ENCODE peak calls at places on chromosome 19, in six cellular contexts. One of them, this sample, is unnamed.
A peak's percentile ranks its signal among the peaks of the same experiment; 100 is the strongest.

GRCh38 chr19:19259741-19260140 is 13.4 kb downstream of the TM6SF2 start:
- DNase-seq in stimulated activated CD4-positive, alpha-beta T cell treated with anti-CD3 and anti-CD28 coated beads, Interleukin-2, amount 100 ng/mL, for 48 hours: no peak
- DNase-seq in neural progenitor cell: peak; percentile 56
- DNase-seq in AG20443: no peak
- DNase-seq in suprapubic skin: no peak
- DNase-seq in activated T-cell treated with anti-CD3 and anti-CD28 coated beads for 1 hour: no peak
- DNase-seq in this sample: no peak

GRCh38 chr19:55700813-55701212 is 25.8 kb downstream of the EPN1 start:
- DNase-seq in suprapubic skin: no peak
- DNase-seq in activated T-cell treated with anti-CD3 and anti-CD28 coated beads for 1 hour: no peak
- DNase-seq in stimulated activated CD4-positive, alpha-beta T cell treated with anti-CD3 and anti-CD28 coated beads, Interleukin-2, amount 100 ng/mL, for 48 hours: no peak
- DNase-seq in AG20443: no peak
- DNase-seq in neural progenitor cell: no peak
- DNase-seq in this sample: peak; percentile 49

GRCh38 chr19:7676854-7677253 is at the start of gene MCEMP1:
- DNase-seq in AG20443: no peak
- DNase-seq in suprapubic skin: no peak
- DNase-seq in activated T-cell treated with anti-CD3 and anti-CD28 coated beads for 1 hour: no peak
- DNase-seq in stimulated activated CD4-positive, alpha-beta T cell treated with anti-CD3 and anti-CD28 coated beads, Interleukin-2, amount 100 ng/mL, for 48 hours: no peak
- DNase-seq in neural progenitor cell: no peak
- DNase-seq in this sample: peak; percentile 88

GRCh38 chr19:5593245-5593962 is 25.7 kb upstream of the TINCR start:
- DNase-seq in activated T-cell treated with anti-CD3 and anti-CD28 coated beads for 1 hour: no peak
- DNase-seq in neural progenitor cell: no peak
- DNase-seq in AG20443: no peak
- DNase-seq in suprapubic skin: no peak
- DNase-seq in stimulated activated CD4-positive, alpha-beta T cell treated with anti-CD3 and anti-CD28 coated beads, Interleukin-2, amount 100 ng/mL, for 48 hours: no peak
- DNase-seq in this sample: no peak

GRCh38 chr19:40274585-40275544 is 10.3 kb downstream of the AKT2 start:
- DNase-seq in suprapubic skin: no peak
- DNase-seq in stimulated activated CD4-positive, alpha-beta T cell treated with anti-CD3 and anti-CD28 coated beads, Interleukin-2, amount 100 ng/mL, for 48 hours: no peak
- DNase-seq in activated T-cell treated with anti-CD3 and anti-CD28 coated beads for 1 hour: no peak
- DNase-seq in AG20443: peak; percentile 7
- DNase-seq in neural progenitor cell: no peak
- DNase-seq in this sample: no peak

GRCh38 chr19:31670931-31671330 is 321.7 kb upstream of the TSHZ3 start:
- DNase-seq in AG20443: no peak
- DNase-seq in activated T-cell treated with anti-CD3 and anti-CD28 coated beads for 1 hour: no peak
- DNase-seq in suprapubic skin: no peak
- DNase-seq in stimulated activated CD4-positive, alpha-beta T cell treated with anti-CD3 and anti-CD28 coated beads, Interleukin-2, amount 100 ng/mL, for 48 hours: no peak
- DNase-seq in neural progenitor cell: no peak
- DNase-seq in this sample: no peak

GRCh38 chr19:28546148-28546685 is 666.7 kb downstream of the UQCRFS1 start:
- DNase-seq in stimulated activated CD4-positive, alpha-beta T cell treated with anti-CD3 and anti-CD28 coated beads, Interleukin-2, amount 100 ng/mL, for 48 hours: no peak
- DNase-seq in AG20443: no peak
- DNase-seq in activated T-cell treated with anti-CD3 and anti-CD28 coated beads for 1 hour: no peak
- DNase-seq in neural progenitor cell: no peak
- DNase-seq in suprapubic skin: no peak
- DNase-seq in this sample: no peak

GRCh38 chr19:18496167-18496979 is 25.5 kb downstream of the ELL start:
- DNase-seq in suprapubic skin: no peak
- DNase-seq in neural progenitor cell: no peak
- DNase-seq in stimulated activated CD4-positive, alpha-beta T cell treated with anti-CD3 and anti-CD28 coated beads, Interleukin-2, amount 100 ng/mL, for 48 hours: no peak
- DNase-seq in AG20443: peak; percentile 65
- DNase-seq in activated T-cell treated with anti-CD3 and anti-CD28 coated beads for 1 hour: peak; percentile 32
- DNase-seq in this sample: no peak

GRCh38 chr19:39199025-39199424 is 2.3 kb downstream of the NCCRP1 start:
- DNase-seq in suprapubic skin: no peak
- DNase-seq in AG20443: peak; percentile 92
- DNase-seq in neural progenitor cell: peak; percentile 52
- DNase-seq in stimulated activated CD4-positive, alpha-beta T cell treated with anti-CD3 and anti-CD28 coated beads, Interleukin-2, amount 100 ng/mL, for 48 hours: no peak
- DNase-seq in activated T-cell treated with anti-CD3 and anti-CD28 coated beads for 1 hour: no peak
- DNase-seq in this sample: no peak

GRCh38 chr19:21130097-21130775 is 11.6 kb upstream of the ZNF431 start:
- DNase-seq in AG20443: no peak
- DNase-seq in activated T-cell treated with anti-CD3 and anti-CD28 coated beads for 1 hour: no peak
- DNase-seq in suprapubic skin: no peak
- DNase-seq in stimulated activated CD4-positive, alpha-beta T cell treated with anti-CD3 and anti-CD28 coated beads, Interleukin-2, amount 100 ng/mL, for 48 hours: no peak
- DNase-seq in neural progenitor cell: no peak
- DNase-seq in this sample: no peak

GRCh38 chr19:56538761-56539263 is at the start of gene ZFP28:
- DNase-seq in AG20443: peak; percentile 95
- DNase-seq in activated T-cell treated with anti-CD3 and anti-CD28 coated beads for 1 hour: no peak
- DNase-seq in suprapubic skin: peak; percentile 82
- DNase-seq in neural progenitor cell: no peak
- DNase-seq in stimulated activated CD4-positive, alpha-beta T cell treated with anti-CD3 and anti-CD28 coated beads, Interleukin-2, amount 100 ng/mL, for 48 hours: peak; percentile 56
- DNase-seq in this sample: peak; percentile 93

GRCh38 chr19:31730270-31730669 is 381.0 kb upstream of the TSHZ3 start:
- DNase-seq in stimulated activated CD4-positive, alpha-beta T cell treated with anti-CD3 and anti-CD28 coated beads, Interleukin-2, amount 100 ng/mL, for 48 hours: no peak
- DNase-seq in neural progenitor cell: no peak
- DNase-seq in AG20443: no peak
- DNase-seq in activated T-cell treated with anti-CD3 and anti-CD28 coated beads for 1 hour: no peak
- DNase-seq in suprapubic skin: no peak
- DNase-seq in this sample: no peak

GRCh38 chr19:51026554-51026831 is at the start of gene KLK11:
- DNase-seq in activated T-cell treated with anti-CD3 and anti-CD28 coated beads for 1 hour: no peak
- DNase-seq in AG20443: no peak
- DNase-seq in neural progenitor cell: no peak
- DNase-seq in stimulated activated CD4-positive, alpha-beta T cell treated with anti-CD3 and anti-CD28 coated beads, Interleukin-2, amount 100 ng/mL, for 48 hours: no peak
- DNase-seq in suprapubic skin: no peak
- DNase-seq in this sample: no peak